ENCODE peak calls at places on chromosome 11, in four cellular contexts. One of them, this sample, is unnamed.

GRCh38 chr11:129750343-129751292 is 65.0 kb upstream of the TMEM45B start:
- DNase-seq in SK-N-SH: peak
- DNase-seq in K562: peak
- DNase-seq in WTC11: peak
- DNase-seq in this sample: peak

GRCh38 chr11:64233913-64234839 is at the start of gene VEGFB:
- DNase-seq in WTC11: peak
- DNase-seq in K562: peak
- DNase-seq in SK-N-SH: peak
- DNase-seq in this sample: no peak

GRCh38 chr11:111944651-111945051 is 7.5 kb downstream of the DIXDC1 start:
- DNase-seq in WTC11: no peak
- DNase-seq in SK-N-SH: no peak
- DNase-seq in K562: no peak
- DNase-seq in this sample: no peak

GRCh38 chr11:40877256-40877655 is 582.2 kb downstream of the LRRC4C start:
- DNase-seq in WTC11: no peak
- DNase-seq in K562: no peak
- DNase-seq in SK-N-SH: no peak
- DNase-seq in this sample: peak

GRCh38 chr11:95715777-95716241 is 73.8 kb downstream of the FAM76B start:
- DNase-seq in WTC11: no peak
- DNase-seq in K562: no peak
- DNase-seq in SK-N-SH: no peak
- DNase-seq in this sample: peak

GRCh38 chr11:19864141-19865120 is 151.8 kb downstream of the NAV2 start:
- DNase-seq in K562: no peak
- DNase-seq in SK-N-SH: no peak
- DNase-seq in WTC11: no peak
- DNase-seq in this sample: peak

GRCh38 chr11:93238956-93239355 is 41.2 kb upstream of the SLC36A4 start:
- DNase-seq in SK-N-SH: no peak
- DNase-seq in WTC11: no peak
- DNase-seq in K562: no peak
- DNase-seq in this sample: no peak

GRCh38 chr11:65640483-65641207 is 2.7 kb downstream of the SIPA1 start:
- DNase-seq in WTC11: no peak
- DNase-seq in SK-N-SH: no peak
- DNase-seq in K562: no peak
- DNase-seq in this sample: no peak

GRCh38 chr11:72352859-72353551 is 81.3 kb downstream of the CLPB start:
- DNase-seq in SK-N-SH: peak
- DNase-seq in WTC11: peak
- DNase-seq in K562: peak
- DNase-seq in this sample: no peak

GRCh38 chr11:1567052-1567720 is 4.9 kb downstream of the DUSP8 start:
- DNase-seq in WTC11: no peak
- DNase-seq in SK-N-SH: no peak
- DNase-seq in K562: no peak
- DNase-seq in this sample: no peak
- TF ChIP-seq FOXJ3 in WTC11: no peak
- TF ChIP-seq FOXJ3 in SK-N-SH: no peak
- TF ChIP-seq FOXJ3 in K562: no peak
- TF ChIP-seq FOXJ3 in this sample: no peak

DNA sequence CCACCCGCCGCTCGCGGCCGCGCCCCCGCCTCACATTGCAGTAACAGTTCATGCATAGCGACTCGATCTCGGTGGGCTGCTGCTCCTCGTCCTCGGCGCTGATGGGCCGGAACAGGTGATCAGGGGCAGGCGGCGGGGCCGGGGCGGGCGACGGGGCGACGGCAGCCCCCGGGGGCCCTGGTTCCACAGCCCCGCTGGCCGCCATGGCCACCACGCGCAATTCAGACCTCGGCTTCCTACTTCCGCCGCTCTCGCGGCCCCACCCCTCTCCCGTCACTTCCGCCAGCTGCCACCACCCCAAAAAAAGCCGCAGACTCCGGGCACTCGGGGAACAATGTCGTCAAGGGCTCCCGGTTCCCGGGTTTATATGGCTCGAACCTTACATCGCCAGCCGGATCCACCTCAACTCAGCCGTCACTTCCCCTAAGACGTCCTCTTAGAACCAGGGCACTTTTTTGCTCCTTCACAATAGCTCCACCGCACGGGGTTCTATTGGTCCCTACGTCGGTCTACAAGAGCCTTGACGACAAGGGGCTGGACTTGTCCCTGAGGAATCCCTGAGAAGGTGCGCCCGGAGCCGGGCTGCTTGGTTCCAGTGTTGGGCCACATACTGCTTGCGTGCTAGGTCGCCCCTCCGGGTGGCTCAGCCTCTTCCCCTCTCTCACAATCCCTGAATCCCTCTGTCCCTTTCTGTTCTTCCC is at the start of gene ZPR1:
- DNase-seq in WTC11: peak
- DNase-seq in SK-N-SH: peak
- DNase-seq in K562: peak
- DNase-seq in this sample: peak
- TF ChIP-seq FOXJ3 in WTC11: no peak
- TF ChIP-seq FOXJ3 in SK-N-SH: no peak
- TF ChIP-seq FOXJ3 in K562: no peak
- TF ChIP-seq FOXJ3 in this sample: no peak

DNA sequence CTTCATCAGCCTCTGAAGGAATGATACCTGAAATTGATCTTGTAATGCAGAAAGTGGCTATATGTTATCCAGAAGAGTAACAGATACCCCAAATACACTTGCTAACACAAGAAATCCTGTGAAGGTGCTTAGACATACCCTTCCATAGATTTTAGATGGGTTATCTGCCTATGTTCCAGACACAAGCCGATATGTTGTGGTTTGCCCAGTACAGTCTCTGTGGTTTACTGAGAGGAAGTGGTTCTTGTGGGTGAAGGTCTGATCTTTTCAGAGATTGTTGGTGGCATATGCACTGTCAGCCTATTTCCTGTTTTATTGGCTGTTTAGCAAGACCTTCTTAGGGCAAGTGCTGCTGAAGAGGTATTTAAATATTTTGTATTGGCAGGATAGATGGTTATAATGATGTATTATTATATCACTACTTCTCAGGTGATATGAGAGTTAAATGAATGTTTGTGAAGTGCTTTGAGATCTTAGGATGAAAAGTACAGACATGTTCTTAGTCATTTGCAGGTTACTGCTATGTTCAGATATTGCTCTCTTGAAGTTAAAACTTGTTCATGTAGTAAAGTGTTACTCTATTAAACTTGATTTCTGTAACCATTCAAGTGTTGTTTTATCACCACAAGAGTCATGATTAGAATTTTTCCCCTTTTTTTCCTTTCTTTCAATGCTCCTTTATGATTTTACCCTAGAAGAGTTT is 8.2 kb downstream of the ARHGEF12 start:
- DNase-seq in SK-N-SH: no peak
- DNase-seq in WTC11: no peak
- DNase-seq in K562: no peak
- DNase-seq in this sample: no peak
- TF ChIP-seq FOXJ3 in SK-N-SH: no peak
- TF ChIP-seq FOXJ3 in WTC11: no peak
- TF ChIP-seq FOXJ3 in K562: no peak
- TF ChIP-seq FOXJ3 in this sample: no peak

GRCh38 chr11:116697011-116697410 is 75.8 kb downstream of the BUD13 start:
- DNase-seq in WTC11: no peak
- DNase-seq in K562: no peak
- DNase-seq in SK-N-SH: no peak
- DNase-seq in this sample: no peak

GRCh38 chr11:116696381-116696941 is 76.3 kb downstream of the BUD13 start:
- DNase-seq in WTC11: peak
- DNase-seq in K562: no peak
- DNase-seq in SK-N-SH: peak
- DNase-seq in this sample: no peak

GRCh38 chr11:116698080-116698479 is 74.7 kb downstream of the BUD13 start:
- DNase-seq in K562: no peak
- DNase-seq in SK-N-SH: no peak
- DNase-seq in WTC11: no peak
- DNase-seq in this sample: no peak

GRCh38 chr11:116695657-116696254 is 77.0 kb downstream of the BUD13 start:
- DNase-seq in K562: no peak
- DNase-seq in SK-N-SH: no peak
- DNase-seq in WTC11: no peak
- DNase-seq in this sample: no peak

DNA sequence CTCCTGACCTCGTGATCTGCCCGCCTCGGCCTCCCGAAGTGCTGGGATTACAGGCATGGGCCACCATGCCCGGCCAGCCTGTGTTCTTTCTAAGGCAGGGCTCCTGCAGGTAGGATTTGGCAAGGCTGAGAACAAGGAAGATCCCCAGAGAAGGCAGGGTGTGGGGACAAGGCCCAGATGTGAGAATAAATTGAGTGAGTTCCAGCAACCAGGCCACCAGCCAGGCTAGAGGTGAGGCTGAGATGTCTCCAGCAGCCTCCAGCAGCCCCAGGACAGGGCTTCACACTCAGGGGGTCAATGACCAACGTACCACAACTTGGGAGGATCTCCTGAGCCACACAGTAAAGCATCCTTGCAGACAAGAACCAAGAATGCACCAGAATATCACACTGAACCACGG is 75.1 kb downstream of the BUD13 start:
- DNase-seq in SK-N-SH: no peak
- DNase-seq in WTC11: no peak
- DNase-seq in K562: no peak
- DNase-seq in this sample: no peak
- TF ChIP-seq FOXJ3 in SK-N-SH: no peak
- TF ChIP-seq FOXJ3 in WTC11: no peak
- TF ChIP-seq FOXJ3 in K562: no peak
- TF ChIP-seq FOXJ3 in this sample: no peak

GRCh38 chr11:55714982-55715888 is 53.2 kb downstream of the OR4C6 start:
- DNase-seq in SK-N-SH: peak
- DNase-seq in WTC11: peak
- DNase-seq in K562: peak
- DNase-seq in this sample: peak

GRCh38 chr11:55719608-55720160 is 53.6 kb upstream of the OR5D13 start:
- DNase-seq in WTC11: no peak
- DNase-seq in SK-N-SH: no peak
- DNase-seq in K562: no peak
- DNase-seq in this sample: no peak
- TF ChIP-seq FOXJ3 in WTC11: no peak
- TF ChIP-seq FOXJ3 in SK-N-SH: no peak
- TF ChIP-seq FOXJ3 in K562: no peak
- TF ChIP-seq FOXJ3 in this sample: no peak

DNA sequence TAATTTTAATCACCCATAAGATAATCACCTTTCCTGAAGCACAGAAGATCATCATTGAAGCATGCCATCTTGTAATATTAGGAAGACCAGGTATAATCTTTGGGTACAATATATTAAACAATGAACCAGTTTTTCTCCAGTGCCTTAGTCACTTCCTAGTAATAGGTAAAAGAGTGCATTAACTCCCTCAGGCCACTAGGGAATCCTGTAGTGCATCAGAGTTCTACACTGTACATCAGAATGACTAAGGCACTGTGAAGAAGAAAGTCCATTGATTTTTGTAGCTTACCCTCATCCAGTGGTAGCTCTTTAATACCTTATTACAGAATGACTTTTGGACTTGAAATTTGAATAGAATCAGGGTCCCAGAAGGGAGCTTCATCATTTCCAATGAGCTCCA is 4.5 kb downstream of the C11orf87 start:
- DNase-seq in K562: no peak
- DNase-seq in WTC11: no peak
- DNase-seq in SK-N-SH: peak
- DNase-seq in this sample: no peak
- TF ChIP-seq FOXJ3 in K562: no peak
- TF ChIP-seq FOXJ3 in WTC11: no peak
- TF ChIP-seq FOXJ3 in SK-N-SH: no peak
- TF ChIP-seq FOXJ3 in this sample: no peak

This sample was measured in HepG2.